ENCODE peak calls at places on chromosome 14, in seven cellular contexts. Y is glutamatergic neuron, Q is astrocyte of the spinal cord, D is B cell, H is tibial artery, U is astrocyte of the cerebellum, X is psoas muscle. Z is an unnamed sample.

GRCh38 chr14:96362071-96362964 is 823 bp downstream of the ATG2B start:
- DNase-seq in U (no peak), Q (peak), X (no peak), Y (no peak), D (peak), H (peak), Z (no peak)

GRCh38 chr14:67331368-67332125 is 28.1 kb downstream of the ATP6V1D start:
- DNase-seq in U (peak), X (no peak), Q (peak), Y (no peak), H (no peak), D (no peak), Z (no peak)

GRCh38 chr14:101102875-101103274 is 199.4 kb upstream of the RTL1 start:
- DNase-seq in Y (no peak), Q (no peak), U (no peak), X (no peak), D (no peak), H (peak), Z (no peak)

GRCh38 chr14:26281280-26281998 is 316.4 kb downstream of the NOVA1 start:
- DNase-seq in H (no peak), U (peak), X (no peak), D (no peak), Y (no peak), Q (peak), Z (no peak)

GRCh38 chr14:44108601-44109000 is 398.5 kb downstream of the FSCB start:
- DNase-seq in X (no peak), Q (no peak), U (no peak), H (no peak), Y (no peak), D (no peak), Z (no peak)

GRCh38 chr14:54435500-54435981 is 5.6 kb downstream of the CNIH1 start:
- DNase-seq in X (no peak), Y (no peak), H (no peak), D (no peak), Q (peak), U (no peak), Z (no peak)

GRCh38 chr14:91511014-91511466 is 930 bp upstream of the PPP4R3A start:
- DNase-seq in X (no peak), Q (no peak), D (no peak), Y (no peak), U (no peak), H (no peak), Z (no peak)

GRCh38 chr14:37697489-37698121 is 102.2 kb downstream of the TTC6 start:
- DNase-seq in H (no peak), Q (peak), D (no peak), U (peak), Y (no peak), X (no peak), Z (no peak)

DNA sequence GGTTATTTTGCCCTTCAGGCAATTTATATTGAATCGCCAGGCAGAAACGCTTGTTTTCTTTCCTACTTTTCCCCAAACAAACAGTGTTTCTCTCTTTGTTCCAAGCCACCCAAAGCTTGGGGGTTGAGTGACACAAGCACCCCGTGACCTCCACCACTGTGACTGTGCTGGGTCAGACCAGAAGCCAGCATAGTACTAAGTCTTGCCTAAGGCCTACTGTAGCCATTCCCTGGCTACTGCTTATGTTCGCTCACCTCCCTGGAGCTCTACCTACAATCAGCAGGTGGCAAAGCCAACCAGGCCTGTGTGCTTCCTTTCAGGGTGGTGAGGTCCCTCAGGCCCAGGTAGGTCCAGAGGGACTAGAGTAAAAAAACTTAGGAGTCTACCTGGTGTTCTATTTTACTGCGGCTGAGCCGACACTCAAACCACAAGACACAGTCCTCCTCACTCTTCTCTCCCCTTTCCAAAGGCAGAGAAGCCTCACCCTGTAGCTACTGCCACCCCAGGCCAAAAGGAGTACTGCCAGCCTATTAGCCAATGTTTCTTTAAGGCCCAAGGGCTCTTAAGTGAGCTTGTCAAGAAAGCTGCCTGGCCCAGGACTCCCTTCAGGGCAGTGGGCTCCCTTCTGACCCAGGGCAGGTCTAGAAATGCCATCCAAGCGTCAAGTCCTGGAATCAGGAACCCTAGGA is 411.8 kb upstream of the MIS18BP1 start:
- DNase-seq in D (no peak), Y (peak), U (no peak), X (no peak), H (no peak), Q (no peak), Z (no peak)
- TF ChIP-seq CTCF in D (no peak), Y (peak), U (no peak), X (no peak), H (no peak), Q (peak), Z (peak)

DNA sequence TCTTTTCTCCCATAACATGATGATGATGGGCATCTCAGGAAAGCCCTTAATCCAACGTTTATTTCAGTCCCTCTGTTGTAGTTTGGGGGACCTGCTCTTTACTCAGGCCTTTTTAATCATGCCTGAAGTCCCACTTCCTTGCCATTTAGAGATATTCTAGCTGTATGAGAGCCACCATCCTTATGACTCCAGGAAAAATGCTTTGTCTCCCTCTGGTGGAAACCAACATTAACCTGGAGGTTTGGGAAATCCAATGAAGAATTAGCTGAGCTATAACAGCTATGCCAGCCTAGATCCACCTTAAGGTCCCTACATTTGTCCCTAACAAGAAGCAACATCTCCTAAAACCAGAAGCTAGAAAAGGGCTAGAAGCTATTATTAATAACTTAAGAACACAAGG is 1399.1 kb downstream of the LRFN5 start:
- DNase-seq in H (no peak), Y (no peak), D (no peak), Q (peak), X (no peak), U (no peak), Z (no peak)
- TF ChIP-seq CTCF in H (no peak), Y (no peak), D (no peak), Q (peak), X (no peak), U (peak), Z (no peak)

GRCh38 chr14:64542839-64543207 is 2.3 kb downstream of the HSPA2 start:
- DNase-seq in Y (no peak), X (no peak), D (no peak), U (no peak), H (no peak), Q (no peak), Z (no peak)

GRCh38 chr14:64541971-64542838 is 1.7 kb downstream of the HSPA2 start:
- DNase-seq in Q (no peak), Y (peak), D (no peak), U (no peak), X (no peak), H (no peak), Z (no peak)

GRCh38 chr14:64540208-64541202 is at the start of gene HSPA2:
- DNase-seq in U (peak), Y (peak), X (peak), H (peak), D (peak), Q (peak), Z (peak)

GRCh38 chr14:64539186-64539552 is 1.4 kb upstream of the HSPA2 start:
- DNase-seq in X (no peak), H (no peak), Q (no peak), D (no peak), Y (no peak), U (no peak), Z (no peak)

GRCh38 chr14:64541261-64541970 is 875 bp downstream of the HSPA2 start:
- DNase-seq in D (no peak), U (no peak), H (no peak), Q (no peak), Y (peak), X (no peak), Z (no peak)
- TF ChIP-seq CTCF in D (no peak), U (no peak), H (no peak), Q (no peak), Y (no peak), X (no peak), Z (no peak)

DNA sequence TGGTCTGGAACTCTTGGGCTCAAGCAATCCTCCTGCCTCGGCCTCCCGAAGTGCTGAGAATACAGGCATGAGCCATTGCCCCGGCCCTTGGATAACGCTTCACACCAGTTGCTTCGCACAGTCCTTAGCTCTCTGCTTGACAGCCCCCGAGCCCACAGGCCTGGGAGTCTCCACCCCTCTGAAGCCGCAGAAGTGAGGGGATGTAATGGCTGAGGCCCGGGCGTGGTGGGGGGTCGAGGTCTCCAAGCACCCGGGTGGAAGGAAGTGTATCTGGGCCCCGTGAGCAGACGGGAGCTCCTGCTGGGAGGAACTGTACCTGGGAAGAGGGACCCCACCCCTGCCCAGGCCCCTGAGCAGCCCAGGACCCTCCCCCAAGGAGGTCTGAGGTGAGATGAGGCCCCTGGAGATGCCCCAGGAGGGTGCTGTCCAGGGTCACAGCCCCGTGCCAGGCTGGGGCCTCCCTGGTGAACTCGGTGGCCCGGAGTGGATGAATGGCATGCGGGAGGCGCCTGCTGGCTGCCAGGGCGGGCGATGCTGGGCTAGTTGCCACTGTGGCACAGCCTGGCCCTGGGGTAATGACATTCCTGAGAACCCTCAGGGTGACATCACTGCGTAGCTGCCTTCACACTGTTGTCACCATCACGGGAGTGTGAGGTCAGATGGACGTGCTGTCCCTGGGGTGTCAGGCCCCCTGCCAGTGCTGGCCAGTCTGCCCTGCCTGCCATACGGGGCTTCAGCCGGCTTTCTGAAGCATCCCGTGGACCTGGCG is 48.9 kb downstream of the KIF26A start:
- DNase-seq in X (no peak), Q (no peak), U (no peak), Y (no peak), D (no peak), H (no peak), Z (no peak)
- TF ChIP-seq CTCF in X (no peak), Q (no peak), U (no peak), Y (no peak), D (no peak), H (no peak), Z (no peak)

DNA sequence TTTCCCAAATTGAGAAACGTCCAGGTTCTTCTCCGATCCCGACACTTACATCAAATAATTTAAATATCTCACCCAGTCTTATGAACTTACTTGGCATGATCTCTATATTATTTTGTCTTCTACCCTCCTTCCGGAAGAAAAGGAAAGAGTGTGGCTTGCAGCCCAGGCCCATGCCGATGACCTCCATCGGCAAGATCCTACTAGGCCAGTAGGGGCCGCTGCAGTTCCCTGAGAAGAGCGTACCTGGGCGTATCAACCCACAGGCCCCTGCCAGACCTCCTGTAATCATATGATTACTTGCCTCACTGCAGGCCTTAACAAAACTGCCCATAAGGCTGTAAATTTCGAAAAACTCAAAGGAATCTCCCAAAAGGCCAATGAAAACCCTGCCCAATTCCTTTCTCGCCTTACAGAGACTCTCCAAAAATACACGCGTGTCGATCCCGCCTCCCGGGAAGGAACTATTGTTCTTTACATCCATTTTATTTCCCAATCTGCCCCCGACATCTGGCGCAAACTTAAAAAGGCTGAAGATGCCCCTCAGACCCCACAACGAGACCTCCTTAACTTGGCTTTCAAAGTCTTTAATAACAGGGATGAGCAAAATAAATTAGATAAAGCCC is 69.6 kb downstream of the MOK start:
- DNase-seq in U (peak), Y (peak), H (peak), X (peak), Q (peak), D (peak), Z (peak)
- TF ChIP-seq CTCF in U (peak), Y (peak), H (peak), X (peak), Q (peak), D (peak), Z (peak)

GRCh38 chr14:69475194-69475818 is 9.2 kb upstream of the PLEKHD1 start:
- DNase-seq in X (no peak), U (no peak), D (no peak), Q (peak), H (no peak), Y (no peak), Z (no peak)
- TF ChIP-seq CTCF in X (peak), U (peak), D (peak), Q (peak), H (no peak), Y (peak), Z (peak)

GRCh38 chr14:74616507-74616906 is 4.5 kb upstream of the LTBP2 start:
- DNase-seq in U (no peak), X (no peak), Q (peak), D (no peak), H (peak), Y (no peak), Z (no peak)

GRCh38 chr14:74620497-74620921 is 8.5 kb upstream of the LTBP2 start:
- DNase-seq in Q (peak), H (no peak), Y (no peak), D (no peak), X (no peak), U (peak), Z (no peak)

GRCh38 chr14:74619672-74620131 is 7.7 kb upstream of the LTBP2 start:
- DNase-seq in Q (peak), X (peak), D (no peak), U (peak), H (peak), Y (no peak), Z (no peak)

GRCh38 chr14:74616996-74617700 is 5.1 kb upstream of the LTBP2 start:
- DNase-seq in H (no peak), D (no peak), U (no peak), Q (peak), X (no peak), Y (no peak), Z (no peak)

GRCh38 chr14:74618078-74618952 is 6.3 kb upstream of the LTBP2 start:
- DNase-seq in U (no peak), D (peak), Y (no peak), Q (peak), H (peak), X (no peak), Z (no peak)
- TF ChIP-seq CTCF in U (no peak), D (no peak), Y (no peak), Q (no peak), H (no peak), X (no peak), Z (no peak)

Z was measured in neural crest cell.